ENCODE peak calls at places on chromosome 11, in four cellular contexts. P, F, E and C are unnamed samples.

GRCh38 chr11:130765951-130766649 is 150.2 kb downstream of the SNX19 start:
- DNase-seq in E (peak), F (no peak), P (no peak), C (no peak)

GRCh38 chr11:2355000-2355644 is 22.0 kb upstream of the CD81 start:
- DNase-seq in P (no peak), E (no peak), F (no peak), C (peak)

GRCh38 chr11:130371004-130371590 is 56.4 kb upstream of the ZBTB44 start:
- DNase-seq in F (no peak), E (no peak), P (no peak), C (no peak)

GRCh38 chr11:113162590-113162961 is 151.8 kb upstream of the TTC12 start:
- DNase-seq in F (no peak), P (no peak), E (no peak), C (no peak)

GRCh38 chr11:86174101-86175046 is 70.2 kb upstream of the EED start:
- DNase-seq in P (peak), F (peak), E (peak), C (peak)

GRCh38 chr11:30749268-30749667 is 163.1 kb upstream of the MPPED2 start:
- DNase-seq in F (no peak), P (no peak), E (no peak), C (no peak)

GRCh38 chr11:64605248-64605560 is 14.2 kb downstream of the SLC22A12 start:
- DNase-seq in F (no peak), E (no peak), P (no peak), C (no peak)

GRCh38 chr11:73171762-73172161 is 29.6 kb upstream of the FCHSD2 start:
- DNase-seq in E (no peak), F (no peak), P (peak), C (no peak)

GRCh38 chr11:17770917-17771316 is 36.3 kb downstream of the KCNC1 start:
- DNase-seq in P (no peak), F (no peak), E (no peak), C (no peak)

GRCh38 chr11:23318670-23319069 is 458.4 kb upstream of the CCDC179 start:
- DNase-seq in E (no peak), F (no peak), P (no peak), C (no peak)

GRCh38 chr11:66070604-66071325 is 693 bp downstream of the PACS1 start:
- DNase-seq in E (no peak), P (peak), F (no peak), C (peak)

GRCh38 chr11:75352417-75353206 is 1.2 kb upstream of the ARRB1 start:
- DNase-seq in F (no peak), P (no peak), E (no peak), C (no peak)
- TF ChIP-seq CTCF in F (no peak), P (no peak), E (no peak), C (no peak)

GRCh38 chr11:116786360-116786759 is 1.5 kb downstream of the ZPR1 start:
- DNase-seq in F (no peak), E (no peak), P (no peak), C (no peak)

GRCh38 chr11:116778556-116778955 is 5.8 kb upstream of the BUD13 start:
- DNase-seq in E (no peak), F (no peak), P (no peak), C (no peak)

GRCh38 chr11:116787436-116787785 is 412 bp downstream of the ZPR1 start:
- DNase-seq in P (no peak), E (no peak), F (no peak), C (no peak)

GRCh38 chr11:116786966-116787365 is 857 bp downstream of the ZPR1 start:
- DNase-seq in E (no peak), F (no peak), P (no peak), C (no peak)

DNA sequence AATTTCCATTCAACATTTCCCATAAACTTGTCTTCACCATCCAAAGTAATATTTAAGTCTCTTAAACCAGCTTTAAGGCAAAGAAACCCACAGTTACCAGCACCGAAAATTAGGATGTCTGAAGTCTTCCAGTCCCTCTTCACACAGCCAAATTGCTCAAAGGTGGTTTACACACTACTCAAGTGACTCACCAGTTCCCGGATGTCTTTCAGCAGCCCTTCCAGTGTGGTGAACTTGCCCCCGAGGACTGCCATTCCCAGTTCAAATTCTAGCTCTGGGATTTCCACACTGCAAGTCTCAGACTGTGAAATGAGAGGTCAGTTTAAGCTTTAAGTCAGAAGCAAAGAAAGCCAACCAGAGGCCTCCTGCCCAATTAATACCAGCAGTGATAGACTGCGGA is 5.1 kb downstream of the ZPR1 start:
- DNase-seq in F (no peak), E (no peak), P (no peak), C (no peak)
- H3K4me3 ChIP-seq in F (no peak), E (no peak), P (no peak), C (no peak)

GRCh38 chr11:104151404-104152204 is 12.3 kb downstream of the PDGFD start:
- DNase-seq in P (no peak), F (no peak), E (no peak), C (no peak)
- TF ChIP-seq CTCF in P (no peak), F (no peak), E (peak), C (no peak)

GRCh38 chr11:99425596-99425995 is 404.8 kb downstream of the CNTN5 start:
- DNase-seq in E (no peak), F (no peak), P (peak), C (no peak)
- H3K4me3 ChIP-seq in E (no peak), F (no peak), P (no peak), C (no peak)

DNA sequence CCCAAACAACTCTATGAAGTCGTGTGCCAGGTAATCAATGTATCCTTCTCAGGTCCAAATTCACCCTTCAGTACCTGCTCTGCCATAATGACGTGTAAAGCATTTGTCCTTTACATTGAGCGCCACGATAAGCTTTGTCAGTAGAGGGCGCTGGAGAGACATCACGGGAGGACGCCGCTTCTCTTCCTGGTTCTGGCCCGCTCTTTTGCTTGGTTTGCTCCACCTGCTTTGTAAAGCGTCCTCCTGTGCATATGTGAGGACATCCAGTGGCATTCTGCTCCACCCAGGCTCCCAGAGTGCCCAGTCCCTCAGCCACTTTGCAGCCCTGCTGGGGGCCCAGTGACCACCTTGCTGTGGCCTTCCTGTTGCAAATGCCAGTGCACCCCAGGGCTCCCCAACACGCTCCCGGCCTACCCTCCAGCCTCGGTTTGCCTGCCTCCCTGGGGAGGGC is 61.1 kb downstream of the WT1 start:
- DNase-seq in F (peak), P (no peak), E (peak), C (peak)
- TF ChIP-seq CTCF in F (peak), P (no peak), E (peak), C (no peak)

GRCh38 chr11:128827494-128827893 is 39.6 kb downstream of the KCNJ1 start:
- DNase-seq in P (no peak), F (no peak), E (no peak), C (no peak)

GRCh38 chr11:128824199-128825049 is 42.7 kb downstream of the KCNJ1 start:
- DNase-seq in P (no peak), E (no peak), F (no peak), C (no peak)

GRCh38 chr11:128828350-128828749 is 38.7 kb downstream of the KCNJ1 start:
- DNase-seq in F (no peak), P (no peak), E (no peak), C (no peak)

GRCh38 chr11:128823751-128824150 is 43.3 kb downstream of the KCNJ1 start:
- DNase-seq in E (no peak), P (no peak), F (no peak), C (no peak)

GRCh38 chr11:128825050-128825806 is 41.9 kb downstream of the KCNJ1 start:
- DNase-seq in F (no peak), P (no peak), E (no peak), C (peak)
- H3K4me3 ChIP-seq in F (no peak), P (no peak), E (no peak), C (no peak)

GRCh38 chr11:104256525-104256924 is 92.6 kb upstream of the PDGFD start:
- DNase-seq in E (no peak), F (peak), P (no peak), C (no peak)
- TF ChIP-seq CTCF in E (no peak), F (no peak), P (peak), C (no peak)

DNA sequence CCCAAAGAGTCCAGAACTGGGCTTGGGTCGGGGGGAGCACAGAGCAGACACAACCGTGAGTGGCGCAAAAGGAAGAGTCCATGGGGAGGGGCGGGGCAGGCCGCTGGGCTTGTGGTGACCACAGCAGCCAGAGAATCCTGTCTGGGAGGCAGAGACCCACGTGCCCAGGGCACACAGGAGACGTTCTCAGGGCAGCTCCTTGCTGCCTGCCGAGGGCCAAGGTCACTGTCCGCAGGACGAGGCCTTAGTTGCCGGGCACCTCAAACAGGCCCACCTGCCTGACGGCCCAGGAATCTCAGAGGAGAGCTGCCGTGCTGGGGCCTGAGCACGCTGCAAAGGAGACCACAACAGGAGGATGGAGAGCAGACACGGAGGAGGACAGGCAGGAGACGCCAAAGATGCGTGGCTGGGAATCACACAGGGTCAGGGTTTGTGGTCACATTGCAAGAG is 87.8 kb downstream of the MYEOV start:
- DNase-seq in F (no peak), P (peak), E (no peak), C (no peak)
- H3K4me3 ChIP-seq in F (no peak), P (no peak), E (no peak), C (no peak)

GRCh38 chr11:134275534-134276395 is at the start of gene GLB1L3:
- DNase-seq in E (no peak), P (peak), F (peak), C (peak)
- TF ChIP-seq CTCF in E (peak), P (no peak), F (peak), C (no peak)

GRCh38 chr11:120317689-120318195 is 7.4 kb upstream of the TLCD5 start:
- DNase-seq in P (no peak), E (no peak), F (no peak), C (peak)

GRCh38 chr11:120314861-120315260 is 10.2 kb upstream of the TLCD5 start:
- DNase-seq in F (no peak), E (no peak), P (no peak), C (peak)

GRCh38 chr11:120318906-120319305 is 6.2 kb upstream of the TLCD5 start:
- DNase-seq in F (no peak), E (no peak), P (no peak), C (peak)

DNA sequence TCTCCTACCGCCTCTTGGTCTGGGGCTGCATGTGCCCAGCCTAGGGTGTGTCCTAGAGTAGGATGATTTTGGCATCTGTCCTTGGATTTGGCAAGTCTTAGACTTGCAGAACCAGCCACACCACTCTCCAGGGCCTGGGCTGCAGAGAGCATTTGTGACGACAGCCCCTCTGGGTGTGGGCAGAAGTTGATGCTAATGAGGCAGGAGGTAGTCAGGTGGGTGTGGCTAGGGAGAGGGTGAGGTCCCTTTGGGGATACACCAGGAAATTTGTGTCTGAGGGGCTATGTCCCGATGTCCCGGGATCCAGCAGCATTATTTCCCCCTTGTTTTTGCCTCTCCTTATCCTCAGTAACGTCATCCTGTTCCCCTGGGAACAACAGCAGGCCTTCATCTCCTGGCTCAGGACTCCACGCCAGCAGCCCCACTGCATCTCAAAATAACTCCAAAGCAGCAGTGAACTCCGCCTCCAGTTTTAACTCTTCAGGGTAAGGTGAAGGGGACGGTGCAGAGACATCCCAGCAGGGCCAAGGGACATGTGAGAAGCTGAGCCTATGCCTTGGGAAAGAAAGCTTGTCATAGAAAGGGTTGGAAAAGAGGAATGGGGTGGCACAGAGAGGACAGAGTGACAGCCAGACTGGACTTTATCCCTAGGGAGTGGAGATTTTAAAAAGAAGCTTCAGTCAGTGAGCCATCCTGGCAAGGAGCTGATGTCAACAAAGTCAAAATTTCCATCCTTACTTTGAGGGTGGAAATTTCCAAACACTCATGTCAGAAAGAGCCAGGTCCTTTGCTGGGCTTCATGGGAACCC is 8.0 kb upstream of the TLCD5 start:
- DNase-seq in E (no peak), F (no peak), P (no peak), C (peak)
- H3K4me3 ChIP-seq in E (no peak), F (no peak), P (no peak), C (no peak)